ENCODE peak calls at places on chromosomes 3 and 15, in five cellular contexts. K, I, T, Q and C are unnamed samples.

GRCh38 chr15:86115138-86115801 is 35.6 kb downstream of the AGBL1 start:
- DNase-seq in K (no peak), I (no peak), T (no peak), Q (no peak), C (no peak)

GRCh38 chr3:60912876-60913275 is 338.4 kb downstream of the FHIT start:
- DNase-seq in K (no peak), I (no peak), T (no peak), Q (no peak), C (no peak)

GRCh38 chr3:37862219-37862711 is 585 bp downstream of the CTDSPL start:
- DNase-seq in K (peak), I (peak), T (no peak), Q (peak), C (peak)

GRCh38 chr15:66472176-66472999 is 25.2 kb downstream of the SNAPC5 start:
- DNase-seq in K (no peak), I (no peak), T (peak), Q (no peak), C (no peak)

GRCh38 chr3:188972313-188972712 is 199.5 kb upstream of the TPRG1 start:
- DNase-seq in K (no peak), I (no peak), T (no peak), Q (no peak), C (peak)

GRCh38 chr3:56799251-56799882 is 2.4 kb downstream of the ARHGEF3 start:
- DNase-seq in K (no peak), I (peak), T (peak), Q (peak), C (no peak)

GRCh38 chr15:77568014-77568959 is 64.4 kb downstream of the LINGO1 start:
- DNase-seq in K (no peak), I (no peak), T (no peak), Q (no peak), C (no peak)

GRCh38 chr3:38059148-38059547 is 20.1 kb downstream of the DLEC1 start:
- DNase-seq in K (no peak), I (peak), T (no peak), Q (no peak), C (no peak)

GRCh38 chr3:168544097-168544957 is 448.6 kb upstream of the GOLIM4 start:
- DNase-seq in K (no peak), I (no peak), T (peak), Q (peak), C (no peak)

GRCh38 chr15:71448688-71449114 is 333.4 kb downstream of the THSD4 start:
- DNase-seq in K (peak), I (peak), T (peak), Q (peak), C (peak)

GRCh38 chr3:39432342-39432741 is 25.8 kb downstream of the RPSA start:
- DNase-seq in K (no peak), I (no peak), T (no peak), Q (no peak), C (no peak)

GRCh38 chr3:113084777-113085176 is 94.0 kb downstream of the GTPBP8 start:
- DNase-seq in K (no peak), I (no peak), T (peak), Q (no peak), C (no peak)

GRCh38 chr3:56823421-56823926 is 21.7 kb upstream of the ARHGEF3 start:
- DNase-seq in K (no peak), I (no peak), T (no peak), Q (no peak), C (no peak)

GRCh38 chr3:156217674-156218352 is 97.4 kb downstream of the KCNAB1 start:
- DNase-seq in K (no peak), I (no peak), T (peak), Q (peak), C (no peak)

GRCh38 chr3:128180446-128180845 is 27.2 kb downstream of the EEFSEC start:
- DNase-seq in K (no peak), I (no peak), T (no peak), Q (no peak), C (no peak)

GRCh38 chr15:91294795-91295194 is 194.7 kb downstream of the SV2B start:
- DNase-seq in K (no peak), I (no peak), T (no peak), Q (no peak), C (no peak)

GRCh38 chr15:98840010-98840409 is 167.6 kb downstream of the PGPEP1L start:
- DNase-seq in K (no peak), I (no peak), T (no peak), Q (no peak), C (no peak)

GRCh38 chr15:62112616-62113593 is 46.1 kb downstream of the C2CD4A start:
- DNase-seq in K (no peak), I (no peak), T (peak), Q (no peak), C (no peak)

GRCh38 chr15:42146551-42147430 is 9.6 kb downstream of the PLA2G4F start:
- DNase-seq in K (peak), I (peak), T (no peak), Q (no peak), C (no peak)

GRCh38 chr3:134037168-134037567 is 7.4 kb upstream of the SLCO2A1 start:
- DNase-seq in K (no peak), I (no peak), T (no peak), Q (no peak), C (no peak)

GRCh38 chr3:13688034-13688433 is 139.1 kb downstream of the FBLN2 start:
- DNase-seq in K (no peak), I (no peak), T (no peak), Q (no peak), C (no peak)

GRCh38 chr3:13057641-13058040 is 15.6 kb downstream of the IQSEC1 start:
- DNase-seq in K (no peak), I (no peak), T (no peak), Q (no peak), C (no peak)

GRCh38 chr15:52100807-52101206 is 11.8 kb downstream of the BCL2L10 start:
- DNase-seq in K (no peak), I (no peak), T (peak), Q (no peak), C (no peak)

GRCh38 chr3:32222950-32223349 is 15.5 kb upstream of the CMTM8 start:
- DNase-seq in K (no peak), I (no peak), T (no peak), Q (no peak), C (no peak)

GRCh38 chr3:46566040-46566631 is at the start of gene LRRC2:
- DNase-seq in K (peak), I (no peak), T (peak), Q (peak), C (peak)

GRCh38 chr3:142086581-142087090 is 62.7 kb downstream of the TFDP2 start:
- DNase-seq in K (no peak), I (no peak), T (no peak), Q (no peak), C (no peak)

GRCh38 chr15:81948751-81949150 is 97.1 kb downstream of the MEX3B start:
- DNase-seq in K (no peak), I (no peak), T (no peak), Q (no peak), C (no peak)

GRCh38 chr3:149271669-149272068 is 50.0 kb upstream of the CP start:
- DNase-seq in K (no peak), I (no peak), T (no peak), Q (no peak), C (no peak)

GRCh38 chr15:56051700-56052099 is 58.3 kb upstream of the NEDD4 start:
- DNase-seq in K (no peak), I (no peak), T (no peak), Q (no peak), C (no peak)

GRCh38 chr15:99564221-99565030 is 1.4 kb upstream of the MEF2A start:
- DNase-seq in K (peak), I (no peak), T (peak), Q (peak), C (peak)

GRCh38 chr3:185797108-185797881 is 27.5 kb downstream of the IGF2BP2 start:
- DNase-seq in K (no peak), I (no peak), T (no peak), Q (no peak), C (no peak)

GRCh38 chr3:19815805-19816204 is 118.2 kb downstream of the EFHB start:
- DNase-seq in K (no peak), I (no peak), T (no peak), Q (peak), C (no peak)

GRCh38 chr3:66396888-66397287 is 103.9 kb downstream of the LRIG1 start:
- DNase-seq in K (no peak), I (no peak), T (no peak), Q (no peak), C (no peak)

GRCh38 chr3:167872941-167873340 is 137.4 kb downstream of the SERPINI1 start:
- DNase-seq in K (no peak), I (no peak), T (no peak), Q (no peak), C (no peak)

GRCh38 chr3:21920431-21920830 is 169.4 kb upstream of the ZNF385D start:
- DNase-seq in K (no peak), I (no peak), T (peak), Q (no peak), C (no peak)

GRCh38 chr3:127235706-127236105 is 42.8 kb downstream of the PRR23E start:
- DNase-seq in K (no peak), I (no peak), T (no peak), Q (no peak), C (no peak)

GRCh38 chr3:119380697-119381096 is 82.7 kb downstream of the TMEM39A start:
- DNase-seq in K (no peak), I (no peak), T (no peak), Q (no peak), C (no peak)

GRCh38 chr3:13062647-13063046 is 10.6 kb downstream of the IQSEC1 start:
- DNase-seq in K (no peak), I (no peak), T (no peak), Q (no peak), C (no peak)

GRCh38 chr15:94532226-94532625 is 300.9 kb downstream of the MCTP2 start:
- DNase-seq in K (no peak), I (no peak), T (no peak), Q (no peak), C (no peak)

GRCh38 chr15:59762558-59762957 is 73.4 kb upstream of the BNIP2 start:
- DNase-seq in K (peak), I (no peak), T (no peak), Q (no peak), C (no peak)

GRCh38 chr15:59764775-59765174 is 75.7 kb upstream of the BNIP2 start:
- DNase-seq in K (no peak), I (no peak), T (no peak), Q (peak), C (no peak)
- TF ChIP-seq CTCF in K (peak), I (peak), T (no peak), Q (peak), C (no peak)

GRCh38 chr3:42229942-42230688 is 35.9 kb downstream of the CCK start:
- DNase-seq in K (peak), I (peak), T (peak), Q (peak), C (peak)
- TF ChIP-seq CTCF in K (peak), I (peak), T (peak), Q (peak), C (peak)

DNA sequence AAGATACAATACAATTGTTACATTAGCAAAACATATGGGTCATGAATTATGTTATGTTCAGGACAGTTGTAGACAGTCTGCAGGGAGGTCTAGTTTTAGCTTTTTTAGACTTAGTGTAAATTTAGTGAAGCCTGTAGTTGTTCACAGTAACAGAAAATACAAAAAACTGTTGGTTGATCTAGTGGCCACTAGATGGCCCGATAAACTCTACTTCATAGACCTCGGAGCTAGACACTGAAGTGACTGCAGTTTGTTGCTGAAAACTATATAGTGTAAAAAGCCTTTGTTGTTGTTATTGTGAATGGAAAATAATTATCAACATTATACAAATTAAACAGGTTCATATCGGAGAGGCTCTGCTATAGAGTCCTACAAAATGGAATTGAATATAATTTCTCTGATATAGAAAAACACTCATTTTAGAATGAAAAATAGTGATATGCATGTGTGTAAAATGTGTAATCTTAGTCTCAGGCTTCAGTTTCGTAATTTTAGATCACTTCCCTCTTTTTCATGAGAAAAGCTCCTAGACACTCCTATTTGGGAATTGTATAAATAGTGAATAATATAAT is 18.3 kb downstream of the MAGEL2 start:
- DNase-seq in K (no peak), I (peak), T (no peak), Q (peak), C (no peak)
- TF ChIP-seq CTCF in K (peak), I (peak), T (peak), Q (peak), C (peak)

DNA sequence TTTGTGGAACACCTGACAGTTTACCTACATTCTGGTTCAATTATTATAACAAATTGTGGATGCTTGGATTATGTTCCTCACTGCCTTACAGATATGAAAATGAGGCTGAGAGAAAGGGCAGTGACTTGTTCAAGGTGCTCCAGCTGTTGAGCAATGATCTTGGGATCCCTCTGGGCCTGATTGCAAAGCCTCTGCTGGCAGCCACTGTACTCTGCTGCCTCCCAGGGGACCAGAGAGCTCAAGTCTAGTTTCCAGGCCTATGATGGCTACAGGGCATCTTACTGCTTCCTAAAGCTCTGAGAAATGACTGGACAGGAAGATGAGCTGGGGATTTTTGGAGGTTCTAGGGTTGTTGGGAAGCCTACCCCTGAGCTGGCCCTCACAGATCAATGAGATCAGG is 2.3 kb upstream of the SHC4 start:
- DNase-seq in K (no peak), I (no peak), T (peak), Q (no peak), C (no peak)
- TF ChIP-seq CTCF in K (peak), I (peak), T (peak), Q (peak), C (no peak)

GRCh38 chr3:107545680-107546120 is 22.9 kb downstream of the BBX start:
- DNase-seq in K (no peak), I (no peak), T (peak), Q (no peak), C (no peak)

GRCh38 chr3:107540857-107541256 is 18.1 kb downstream of the BBX start:
- DNase-seq in K (no peak), I (no peak), T (no peak), Q (no peak), C (no peak)

GRCh38 chr3:107542665-107543064 is 19.9 kb downstream of the BBX start:
- DNase-seq in K (no peak), I (no peak), T (no peak), Q (no peak), C (no peak)

GRCh38 chr3:107548601-107549000 is 25.8 kb downstream of the BBX start:
- DNase-seq in K (no peak), I (no peak), T (no peak), Q (no peak), C (no peak)

DNA sequence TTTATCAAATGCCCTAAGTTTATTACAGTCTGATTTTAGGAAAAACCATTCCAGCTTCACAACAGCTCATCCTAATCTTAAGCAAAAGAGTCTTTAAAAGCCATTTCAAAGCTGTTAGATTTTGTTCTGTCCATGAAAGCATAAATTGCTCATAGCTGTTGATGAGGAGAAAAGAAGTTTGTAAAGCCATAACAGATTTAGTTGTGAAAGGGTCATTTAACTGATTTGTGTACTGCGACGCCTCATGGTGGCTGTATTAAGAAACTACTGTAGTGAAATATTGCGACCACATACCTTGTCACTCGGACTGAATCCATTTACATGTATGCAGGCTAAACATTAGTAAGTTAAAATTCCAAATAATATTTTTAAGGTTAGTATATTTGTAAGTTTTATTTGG is 20.9 kb downstream of the BBX start:
- DNase-seq in K (no peak), I (no peak), T (no peak), Q (peak), C (no peak)
- TF ChIP-seq CTCF in K (peak), I (peak), T (peak), Q (peak), C (peak)

GRCh38 chr15:45454825-45455224 is 67.7 kb downstream of the SLC30A4 start:
- DNase-seq in K (no peak), I (no peak), T (peak), Q (no peak), C (no peak)
- TF ChIP-seq CTCF in K (no peak), I (no peak), T (peak), Q (no peak), C (no peak)

GRCh38 chr3:151113342-151113741 is 27.9 kb downstream of the MED12L start:
- DNase-seq in K (no peak), I (no peak), T (no peak), Q (no peak), C (no peak)

GRCh38 chr3:151112731-151113130 is 27.3 kb downstream of the MED12L start:
- DNase-seq in K (no peak), I (no peak), T (no peak), Q (no peak), C (no peak)

GRCh38 chr3:151117044-151117443 is 31.6 kb downstream of the MED12L start:
- DNase-seq in K (no peak), I (no peak), T (no peak), Q (no peak), C (no peak)
- TF ChIP-seq CTCF in K (peak), I (peak), T (no peak), Q (no peak), C (no peak)

DNA sequence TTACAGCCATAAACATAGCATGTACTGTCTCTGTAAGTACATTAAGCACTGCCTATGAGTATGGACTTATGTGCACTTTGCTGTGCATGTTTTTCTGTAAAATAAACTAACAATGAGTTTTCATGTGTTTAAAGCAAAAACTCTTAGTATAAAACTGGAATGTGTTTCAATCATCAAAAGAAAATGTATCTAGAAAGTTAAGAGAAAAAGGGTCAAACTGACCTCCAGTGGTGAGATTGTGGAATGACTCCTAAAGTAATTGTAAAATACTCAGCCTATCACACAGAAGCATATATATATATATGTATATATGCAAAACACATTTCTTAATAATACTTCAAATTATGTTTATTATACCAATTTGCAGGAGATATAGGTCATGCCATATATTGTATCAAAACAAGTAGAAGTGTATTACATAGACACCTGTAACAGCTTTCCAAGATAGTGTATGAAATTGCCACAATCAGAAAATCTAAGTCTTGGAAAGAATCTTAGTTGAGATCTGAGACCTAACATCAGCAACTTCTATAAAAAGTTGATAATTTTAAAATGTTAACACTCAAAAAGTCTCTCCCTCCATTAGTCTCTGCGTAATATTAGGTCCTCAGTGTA is 199.6 kb downstream of the FMN1 start:
- DNase-seq in K (no peak), I (peak), T (peak), Q (peak), C (no peak)
- TF ChIP-seq CTCF in K (peak), I (peak), T (peak), Q (peak), C (peak)